ENCODE peak calls at places on chromosome 22, in five cellular contexts. R is esophagus squamous epithelium, Q is IMR-90, B is stomach, L is uterus. W is an unnamed sample. For H3K27me3, the result is how much of the 10 kb centered on the place peaks cover.

GRCh38 chr22:35900483-35901168 is 128.0 kb downstream of the RBFOX2 start:
- DNase-seq in R (no peak), Q (peak), B (no peak), L (no peak), W (no peak)

GRCh38 chr22:46884365-46884764 is 121.9 kb downstream of the TBC1D22A start:
- DNase-seq in R (no peak), Q (no peak), B (no peak), L (no peak), W (no peak)

GRCh38 chr22:47063071-47063509 is 300.6 kb downstream of the TBC1D22A start:
- DNase-seq in R (no peak), Q (no peak), B (peak), L (no peak), W (no peak)

GRCh38 chr22:25110846-25111578 is 88.6 kb upstream of the CRYBB3 start:
- DNase-seq in R (no peak), Q (peak), B (peak), L (peak), W (no peak)

GRCh38 chr22:23393721-23394320 is 186.3 kb downstream of the IGLL1 start:
- DNase-seq in R (no peak), Q (no peak), B (no peak), L (peak), W (no peak)

GRCh38 chr22:40960137-40960536 is 9.0 kb downstream of the RBX1 start:
- DNase-seq in R (no peak), Q (no peak), B (no peak), L (no peak), W (no peak)

GRCh38 chr22:19776433-19777031 is 16.0 kb downstream of the TBX1 start:
- DNase-seq in R (no peak), Q (peak), B (no peak), L (no peak), W (no peak)

GRCh38 chr22:36606114-36606513 is 77.1 kb upstream of the EIF3D start:
- DNase-seq in R (no peak), Q (no peak), B (no peak), L (no peak), W (no peak)

GRCh38 chr22:38824587-38824986 is 19.2 kb downstream of the NPTXR start:
- DNase-seq in R (no peak), Q (peak), B (peak), L (no peak), W (no peak)

GRCh38 chr22:24134090-24134846 is 47.0 kb upstream of the SUSD2 start:
- DNase-seq in R (no peak), Q (no peak), B (peak), L (peak), W (no peak)

GRCh38 chr22:30806391-30806861 is 111.8 kb downstream of the OSBP2 start:
- DNase-seq in R (no peak), Q (peak), B (no peak), L (no peak), W (no peak)

GRCh38 chr22:45535400-45535799 is 32.7 kb downstream of the FBLN1 start:
- DNase-seq in R (no peak), Q (no peak), B (no peak), L (no peak), W (no peak)

GRCh38 chr22:41603873-41604332 is 14.3 kb upstream of the PMM1 start:
- DNase-seq in R (no peak), Q (no peak), B (no peak), L (no peak), W (no peak)

GRCh38 chr22:39360674-39361413 is 11.1 kb downstream of the SYNGR1 start:
- DNase-seq in R (no peak), Q (no peak), B (no peak), L (no peak), W (no peak)

GRCh38 chr22:19663286-19663815 is 51.0 kb upstream of the SEPTIN5 start:
- DNase-seq in R (no peak), Q (peak), B (peak), L (peak), W (no peak)

GRCh38 chr22:35313311-35314121 is 13.8 kb downstream of the TOM1 start:
- DNase-seq in R (no peak), Q (peak), B (peak), L (peak), W (no peak)

GRCh38 chr22:30370681-30371080 is 13.9 kb downstream of the CCDC157 start:
- DNase-seq in R (no peak), Q (no peak), B (no peak), L (no peak), W (no peak)

GRCh38 chr22:32396746-32397145 is 15.3 kb downstream of the RTCB start:
- DNase-seq in R (no peak), Q (no peak), B (no peak), L (no peak), W (no peak)

GRCh38 chr22:38706101-38706884 is 549 bp downstream of the GTPBP1 start:
- DNase-seq in R (peak), Q (peak), B (peak), L (peak), W (no peak)

GRCh38 chr22:35400335-35400680 is 368 bp downstream of the MCM5 start:
- DNase-seq in R (no peak), Q (no peak), B (no peak), L (no peak), W (no peak)

GRCh38 chr22:22094921-22095320 is 112.3 kb upstream of the TOP3B start:
- DNase-seq in R (no peak), Q (peak), B (no peak), L (no peak), W (no peak)
- H3K27me3 ChIP-seq in R (under half), Q (under half), B (under half), L (under half), W (under half)

GRCh38 chr22:49183208-49183825 is 644.4 kb downstream of the BRD1 start:
- DNase-seq in R (no peak), Q (no peak), B (no peak), L (no peak), W (no peak)
- H3K27ac ChIP-seq in R (no peak), Q (no peak), B (no peak), L (no peak), W (no peak)

DNA sequence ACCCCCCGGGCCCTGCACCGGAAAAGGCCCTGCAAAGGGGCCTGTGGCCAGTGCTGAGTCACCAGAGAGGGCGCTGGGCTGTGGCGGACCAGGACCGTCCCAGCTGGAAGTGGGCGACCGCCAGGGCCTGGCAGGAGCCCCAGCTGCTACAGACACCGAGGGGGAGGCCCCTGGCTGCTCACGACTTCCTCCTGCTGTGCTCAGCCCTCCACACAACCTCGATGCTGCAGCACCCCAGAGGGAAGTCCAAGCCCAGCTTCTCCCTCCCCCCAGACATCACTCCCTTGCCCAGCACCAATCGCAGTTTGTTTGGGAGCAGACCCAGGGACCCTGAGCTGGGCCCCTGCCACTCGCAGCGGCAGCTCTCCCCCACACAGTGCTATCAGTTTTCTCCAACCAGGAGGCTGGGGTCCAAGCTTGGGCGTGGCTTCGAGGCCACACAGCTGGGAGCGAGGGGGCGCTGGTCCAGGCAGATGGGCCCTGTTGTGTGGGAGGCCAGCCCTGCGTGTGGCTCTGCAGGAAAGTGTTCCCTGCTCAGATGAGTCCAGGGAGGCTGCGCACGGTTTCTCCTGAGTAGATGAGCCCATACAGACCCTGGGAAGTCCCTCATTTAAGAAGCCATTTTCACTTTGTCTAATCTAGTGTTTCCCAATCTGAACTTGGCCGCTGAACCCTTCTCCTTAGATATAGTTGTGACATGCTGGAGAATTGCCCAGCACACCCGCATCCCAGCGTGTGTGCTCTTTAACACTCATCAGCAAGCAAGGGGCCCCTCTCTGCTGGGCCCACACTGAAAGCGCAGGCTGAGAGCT is 5.6 kb upstream of the SH3BP1 start:
- DNase-seq in R (no peak), Q (peak), B (peak), L (peak), W (no peak)
- TF ChIP-seq POLR2A in R (no peak), Q (no peak), B (no peak), L (peak), W (no peak)

GRCh38 chr22:44399196-44399837 is 86.6 kb upstream of the SHISAL1 start:
- DNase-seq in R (no peak), Q (no peak), B (peak), L (peak), W (peak)
- H3K27me3 ChIP-seq in R (under half), Q (under half), B (under half), L (under half), W (under half)

GRCh38 chr22:28143206-28143605 is 224.2 kb upstream of the PITPNB start:
- DNase-seq in R (no peak), Q (no peak), B (no peak), L (no peak), W (no peak)

GRCh38 chr22:28146401-28147304 is 227.6 kb upstream of the PITPNB start:
- DNase-seq in R (no peak), Q (no peak), B (no peak), L (no peak), W (no peak)

GRCh38 chr22:28141614-28142013 is 222.6 kb upstream of the PITPNB start:
- DNase-seq in R (no peak), Q (peak), B (no peak), L (no peak), W (no peak)

GRCh38 chr22:28142361-28142801 is 223.3 kb upstream of the PITPNB start:
- DNase-seq in R (no peak), Q (peak), B (no peak), L (peak), W (no peak)

DNA sequence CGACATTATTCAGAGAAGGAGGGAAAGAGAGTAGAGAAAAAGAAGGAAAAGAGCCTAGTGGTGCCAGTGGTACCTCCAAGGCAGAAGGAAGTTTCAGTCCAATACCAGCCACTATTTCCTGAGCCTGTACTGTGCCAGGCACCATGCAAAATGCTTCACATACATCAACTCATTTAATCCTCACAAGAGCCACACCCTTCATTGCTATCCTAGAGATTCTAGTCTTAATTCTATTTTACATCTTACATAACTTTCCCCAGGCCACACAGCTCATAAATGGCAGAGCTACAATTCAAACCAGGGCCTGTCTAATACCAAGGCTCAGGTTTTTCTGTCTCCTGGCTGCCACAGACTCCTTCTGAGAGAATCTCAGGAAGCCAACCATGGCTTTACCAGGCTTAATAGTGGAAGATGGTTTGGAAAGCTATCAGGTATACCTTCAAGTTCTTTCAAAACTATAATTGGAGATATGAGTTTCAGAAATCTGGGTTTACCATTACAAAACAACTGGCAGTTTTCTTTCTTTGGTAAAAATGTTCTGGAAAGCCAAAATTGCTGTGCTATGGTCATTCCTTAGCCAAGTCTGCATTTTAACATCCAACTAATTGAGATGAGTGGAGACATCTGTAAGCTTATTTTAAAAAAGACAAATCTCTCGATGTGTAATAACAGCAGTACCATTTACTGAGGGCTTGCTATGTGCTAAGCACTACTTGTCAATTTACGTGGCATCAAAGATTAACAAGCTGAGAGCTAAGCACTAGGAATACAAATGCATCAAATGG is 225.1 kb upstream of the PITPNB start:
- DNase-seq in R (no peak), Q (no peak), B (no peak), L (no peak), W (no peak)
- H3K27ac ChIP-seq in R (no peak), Q (no peak), B (peak), L (peak), W (no peak)

DNA sequence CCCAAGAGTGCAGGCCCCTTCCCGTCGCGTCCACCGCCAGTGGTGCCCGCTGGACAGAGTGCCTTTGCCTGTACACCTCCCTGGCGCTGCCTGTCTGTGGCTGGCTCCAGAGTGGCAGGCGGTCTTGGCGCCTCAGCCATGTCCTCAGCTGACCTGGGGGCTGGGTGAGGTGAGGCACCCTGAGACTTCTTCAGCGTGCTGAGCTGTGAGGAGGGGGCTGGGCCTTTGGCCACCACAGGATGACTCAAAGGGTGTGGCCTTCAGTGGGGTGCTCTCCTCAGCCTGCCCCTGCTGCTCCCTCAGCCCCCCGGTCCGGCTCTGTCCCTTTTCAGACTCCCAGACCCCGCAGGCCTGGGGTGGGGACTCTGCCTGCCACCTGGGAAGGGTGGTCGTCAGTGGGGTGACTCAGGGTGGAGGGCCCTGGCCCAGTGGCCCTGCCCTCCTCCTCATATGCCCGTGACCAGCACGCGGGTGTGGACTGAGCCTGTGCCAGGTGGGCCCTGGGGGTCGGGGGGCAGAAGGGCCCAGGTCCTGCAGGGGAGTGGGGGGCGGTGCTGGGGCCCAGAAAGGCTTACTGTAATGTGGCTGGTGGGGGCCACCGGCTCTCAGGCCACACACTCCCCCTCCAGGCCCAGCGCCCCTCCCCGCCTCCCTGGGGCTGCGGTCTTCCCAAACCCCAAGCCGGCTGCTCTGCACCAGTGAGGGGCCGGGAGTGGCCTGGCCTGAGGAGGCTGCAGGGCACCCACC is 15.9 kb downstream of the CRELD2 start:
- DNase-seq in R (no peak), Q (peak), B (peak), L (peak), W (no peak)
- TF ChIP-seq POLR2A in R (no peak), Q (no peak), B (no peak), L (no peak), W (no peak)

GRCh38 chr22:50529416-50530279 is at the start of gene TYMP:
- DNase-seq in R (no peak), Q (no peak), B (peak), L (peak), W (no peak)
- H3K27me3 ChIP-seq in R (under half), Q (under half), B (half or more), L (under half), W (under half)